ENCODE peak calls at places on chromosomes 1 and 21, in six cellular contexts. S is ureter; Y is Panc1; U is effector memory CD8-positive, alpha-beta T cell; E is activated T-cell treated with anti-CD3 and anti-CD28 coated beads, Interleukin-2, amount 50 U/mL, for 24 hours; I is transverse colon. Z is an unnamed sample.

GRCh38 chr1:178438432-178438831 is 58.3 kb downstream of the CLEC20A start:
- DNase-seq in I (no peak), E (no peak), Y (no peak), U (no peak), S (no peak), Z (no peak)

GRCh38 chr1:38361566-38361965 is 315.0 kb upstream of the POU3F1 start:
- DNase-seq in Y (no peak), U (no peak), S (no peak), E (no peak), I (no peak), Z (no peak)

GRCh38 chr1:7650801-7651200 is 120.3 kb upstream of the VAMP3 start:
- DNase-seq in Y (no peak), U (no peak), I (no peak), S (no peak), E (no peak), Z (no peak)

GRCh38 chr1:155170101-155170785 is 2.9 kb downstream of the KRTCAP2 start:
- DNase-seq in I (no peak), S (peak; percentile 13), E (peak; percentile 5), U (no peak), Y (no peak), Z (no peak)

GRCh38 chr1:243605604-243606003 is 244.4 kb downstream of the AKT3 start:
- DNase-seq in S (no peak), E (no peak), Y (no peak), I (no peak), U (no peak), Z (no peak)

GRCh38 chr1:9906466-9906865 is 3.6 kb downstream of the CTNNBIP1 start:
- DNase-seq in I (no peak), Y (no peak), S (no peak), U (no peak), E (no peak), Z (no peak)

GRCh38 chr1:109814993-109815786 is 51.5 kb upstream of the EPS8L3 start:
- DNase-seq in E (no peak), I (no peak), Y (no peak), U (no peak), S (peak; percentile 40), Z (no peak)

GRCh38 chr1:37797750-37798345 is 4.2 kb downstream of the MANEAL start:
- DNase-seq in E (no peak), Y (no peak), U (no peak), S (no peak), I (no peak), Z (no peak)

GRCh38 chr1:17586172-17586963 is 46.9 kb downstream of the ARHGEF10L start:
- DNase-seq in S (no peak), Y (no peak), U (no peak), E (no peak), I (no peak), Z (no peak)

GRCh38 chr1:30718636-30719405 is 4.6 kb downstream of the MATN1 start:
- DNase-seq in I (peak; percentile 85), U (peak; percentile 97), S (peak; percentile 89), Y (no peak), E (peak; percentile 96), Z (peak; percentile 98)

GRCh38 chr1:88680446-88680845 is 3.6 kb upstream of the PKN2 start:
- DNase-seq in U (no peak), Y (no peak), I (no peak), S (no peak), E (no peak), Z (no peak)

GRCh38 chr1:2971146-2971501 is 50.1 kb upstream of the ACTRT2 start:
- DNase-seq in Y (no peak), E (no peak), U (no peak), S (no peak), I (no peak), Z (no peak)

GRCh38 chr1:59015708-59016107 is 231.9 kb upstream of the JUN start:
- DNase-seq in E (no peak), U (no peak), S (no peak), I (no peak), Y (no peak), Z (peak; percentile 13)

GRCh38 chr1:96474985-96475743 is 246.4 kb upstream of the PTBP2 start:
- DNase-seq in S (no peak), I (no peak), U (no peak), E (no peak), Y (no peak), Z (no peak)

GRCh38 chr1:212909652-212910063 is 40.7 kb upstream of the VASH2 start:
- DNase-seq in Y (no peak), I (no peak), E (no peak), S (no peak), U (no peak), Z (no peak)

GRCh38 chr1:236608930-236609726 is 4.8 kb upstream of the HEATR1 start:
- DNase-seq in S (no peak), E (no peak), Y (no peak), I (peak; percentile 40), U (no peak), Z (no peak)

GRCh38 chr1:7387053-7387861 is 383.8 kb upstream of the VAMP3 start:
- DNase-seq in E (peak; percentile 5), S (peak; percentile 32), Y (no peak), U (no peak), I (no peak), Z (no peak)

GRCh38 chr1:230744382-230744781 is 2.8 kb upstream of the CAPN9 start:
- DNase-seq in Y (no peak), S (no peak), E (no peak), U (no peak), I (no peak), Z (no peak)

GRCh38 chr1:6465461-6466005 is 440 bp downstream of the TNFRSF25 start:
- DNase-seq in Y (no peak), U (no peak), I (no peak), E (peak; percentile 75), S (no peak), Z (no peak)

GRCh38 chr1:29686012-29686930 is 449.9 kb downstream of the PTPRU start:
- DNase-seq in Y (no peak), U (no peak), I (no peak), S (peak; percentile 35), E (peak; percentile 6), Z (no peak)

GRCh38 chr1:201790261-201790660 is 38.7 kb upstream of the IPO9 start:
- DNase-seq in S (no peak), E (no peak), I (no peak), Y (no peak), U (no peak), Z (no peak)

GRCh38 chr21:34351786-34352241 is 12.0 kb upstream of the KCNE2 start:
- DNase-seq in S (peak; percentile 60), E (no peak), U (no peak), I (peak; percentile 51), Y (no peak), Z (peak; percentile 26)

GRCh38 chr21:35335951-35336446 is 286.9 kb upstream of the RUNX1 start:
- DNase-seq in Y (no peak), E (no peak), U (no peak), S (no peak), I (no peak), Z (no peak)

GRCh38 chr21:26389971-26390641 is 183.0 kb downstream of the CYYR1 start:
- DNase-seq in E (no peak), U (no peak), Y (peak; percentile 89), S (peak; percentile 55), I (no peak), Z (peak; percentile 49)

GRCh38 chr1:15189692-15190321 is 36.3 kb downstream of the TMEM51 start:
- DNase-seq in Y (no peak), U (no peak), E (no peak), I (no peak), S (no peak), Z (no peak)

GRCh38 chr1:204684551-204685235 is 845 bp downstream of the LRRN2 start:
- DNase-seq in I (peak; percentile 32), S (no peak), U (no peak), Y (no peak), E (no peak), Z (no peak)

GRCh38 chr1:227428803-227429202 is 110.5 kb upstream of the CDC42BPA start:
- DNase-seq in Y (no peak), I (peak; percentile 62), U (no peak), E (no peak), S (peak; percentile 62), Z (peak; percentile 41)

GRCh38 chr21:46039891-46040660 is 57.8 kb upstream of the COL6A2 start:
- DNase-seq in E (no peak), U (no peak), S (no peak), I (no peak), Y (no peak), Z (no peak)

GRCh38 chr1:65002156-65002507 is 35.8 kb upstream of the JAK1 start:
- DNase-seq in E (no peak), I (no peak), S (peak; percentile 49), Y (no peak), U (no peak), Z (peak; percentile 10)

GRCh38 chr1:6445062-6445763 is 20.6 kb downstream of the ESPN start:
- DNase-seq in E (peak; percentile 60), I (peak; percentile 74), U (no peak), S (no peak), Y (no peak), Z (no peak)

GRCh38 chr1:82284213-82284612 is 483.5 kb downstream of the ADGRL2 start:
- DNase-seq in Y (no peak), U (no peak), I (no peak), E (no peak), S (no peak), Z (no peak)

GRCh38 chr1:111236806-111237205 is 9.3 kb downstream of the CHI3L2 start:
- DNase-seq in Y (no peak), E (no peak), S (no peak), U (no peak), I (no peak), Z (no peak)

GRCh38 chr21:37380349-37381323 is 14.1 kb downstream of the DYRK1A start:
- DNase-seq in U (no peak), Y (no peak), I (no peak), E (no peak), S (no peak), Z (peak; percentile 27)

GRCh38 chr1:206674745-206675175 is 9.9 kb upstream of the MAPKAPK2 start:
- DNase-seq in I (peak; percentile 82), Y (peak; percentile 62), S (peak; percentile 82), E (peak; percentile 3), U (no peak), Z (peak; percentile 89)

GRCh38 chr1:9714257-9714718 is 62.8 kb downstream of the PIK3CD start:
- DNase-seq in Y (no peak), S (no peak), E (no peak), I (no peak), U (no peak), Z (no peak)